ENCODE peak calls at places on chromosomes 3 and 15, in five cellular contexts. One of them, this sample, is unnamed.

GRCh38 chr3:61808526-61808925 is 247.2 kb downstream of the PTPRG start:
- DNase-seq in GM19239: no peak
- DNase-seq in A172: no peak
- DNase-seq in ecto neural progenitor cell: no peak
- DNase-seq in activated T-cell treated with anti-CD3 and anti-CD28 coated beads for 1 hour: no peak
- DNase-seq in this sample: no peak

GRCh38 chr15:70347766-70348558 is 250.2 kb upstream of the TLE3 start:
- DNase-seq in A172: no peak
- DNase-seq in ecto neural progenitor cell: no peak
- DNase-seq in GM19239: no peak
- DNase-seq in activated T-cell treated with anti-CD3 and anti-CD28 coated beads for 1 hour: no peak
- DNase-seq in this sample: peak; percentile 38

GRCh38 chr3:64824281-64824980 is 136.6 kb upstream of the ADAMTS9 start:
- DNase-seq in activated T-cell treated with anti-CD3 and anti-CD28 coated beads for 1 hour: no peak
- DNase-seq in GM19239: no peak
- DNase-seq in ecto neural progenitor cell: no peak
- DNase-seq in A172: no peak
- DNase-seq in this sample: no peak

GRCh38 chr3:48656061-48656840 is 6.4 kb downstream of the CELSR3 start:
- DNase-seq in activated T-cell treated with anti-CD3 and anti-CD28 coated beads for 1 hour: peak; percentile 77
- DNase-seq in GM19239: peak; percentile 95
- DNase-seq in A172: no peak
- DNase-seq in ecto neural progenitor cell: peak; percentile 95
- DNase-seq in this sample: no peak

GRCh38 chr15:67957435-67958139 is 96.5 kb upstream of the PIAS1 start:
- DNase-seq in GM19239: no peak
- DNase-seq in A172: no peak
- DNase-seq in activated T-cell treated with anti-CD3 and anti-CD28 coated beads for 1 hour: no peak
- DNase-seq in ecto neural progenitor cell: no peak
- DNase-seq in this sample: peak; percentile 38

GRCh38 chr3:36777424-36778218 is 13.3 kb upstream of the DCLK3 start:
- DNase-seq in activated T-cell treated with anti-CD3 and anti-CD28 coated beads for 1 hour: no peak
- DNase-seq in A172: no peak
- DNase-seq in ecto neural progenitor cell: no peak
- DNase-seq in GM19239: no peak
- DNase-seq in this sample: no peak

GRCh38 chr3:136750922-136751258 is 1.3 kb downstream of the STAG1 start:
- DNase-seq in GM19239: no peak
- DNase-seq in A172: peak; percentile 25
- DNase-seq in ecto neural progenitor cell: no peak
- DNase-seq in activated T-cell treated with anti-CD3 and anti-CD28 coated beads for 1 hour: no peak
- DNase-seq in this sample: no peak

GRCh38 chr3:171326717-171327440 is 133.3 kb downstream of the TNIK start:
- DNase-seq in activated T-cell treated with anti-CD3 and anti-CD28 coated beads for 1 hour: no peak
- DNase-seq in ecto neural progenitor cell: no peak
- DNase-seq in GM19239: no peak
- DNase-seq in A172: no peak
- DNase-seq in this sample: no peak

GRCh38 chr3:55061619-55062018 is 133.8 kb upstream of the LRTM1 start:
- DNase-seq in GM19239: no peak
- DNase-seq in ecto neural progenitor cell: no peak
- DNase-seq in A172: no peak
- DNase-seq in activated T-cell treated with anti-CD3 and anti-CD28 coated beads for 1 hour: no peak
- DNase-seq in this sample: no peak

GRCh38 chr15:39135989-39136388 is 444.9 kb upstream of the THBS1 start:
- DNase-seq in A172: peak; percentile 43
- DNase-seq in activated T-cell treated with anti-CD3 and anti-CD28 coated beads for 1 hour: no peak
- DNase-seq in GM19239: no peak
- DNase-seq in ecto neural progenitor cell: no peak
- DNase-seq in this sample: no peak

GRCh38 chr15:49137861-49138260 is 17.5 kb downstream of the COPS2 start:
- DNase-seq in ecto neural progenitor cell: no peak
- DNase-seq in A172: peak; percentile 14
- DNase-seq in activated T-cell treated with anti-CD3 and anti-CD28 coated beads for 1 hour: no peak
- DNase-seq in GM19239: no peak
- DNase-seq in this sample: no peak

GRCh38 chr15:90301901-90302300 is 36.4 kb downstream of the NGRN start:
- DNase-seq in activated T-cell treated with anti-CD3 and anti-CD28 coated beads for 1 hour: no peak
- DNase-seq in GM19239: no peak
- DNase-seq in A172: no peak
- DNase-seq in ecto neural progenitor cell: no peak
- DNase-seq in this sample: peak; percentile 32

GRCh38 chr15:39583586-39584265 is 2.8 kb downstream of the THBS1 start:
- DNase-seq in A172: peak; percentile 13
- DNase-seq in ecto neural progenitor cell: no peak
- DNase-seq in GM19239: no peak
- DNase-seq in activated T-cell treated with anti-CD3 and anti-CD28 coated beads for 1 hour: no peak
- DNase-seq in this sample: no peak

GRCh38 chr15:100718075-100718980 is 115.9 kb downstream of the ASB7 start:
- DNase-seq in A172: no peak
- DNase-seq in activated T-cell treated with anti-CD3 and anti-CD28 coated beads for 1 hour: no peak
- DNase-seq in GM19239: no peak
- DNase-seq in ecto neural progenitor cell: peak; percentile 23
- DNase-seq in this sample: peak; percentile 70

GRCh38 chr3:28980131-28980530 is 300.7 kb upstream of the RBMS3 start:
- DNase-seq in activated T-cell treated with anti-CD3 and anti-CD28 coated beads for 1 hour: no peak
- DNase-seq in A172: no peak
- DNase-seq in GM19239: no peak
- DNase-seq in ecto neural progenitor cell: no peak
- DNase-seq in this sample: no peak

GRCh38 chr3:23567917-23568316 is 237.8 kb upstream of the UBE2E1 start:
- DNase-seq in activated T-cell treated with anti-CD3 and anti-CD28 coated beads for 1 hour: no peak
- DNase-seq in ecto neural progenitor cell: no peak
- DNase-seq in GM19239: no peak
- DNase-seq in A172: peak; percentile 90
- DNase-seq in this sample: no peak

GRCh38 chr3:13563911-13564310 is 15.0 kb downstream of the FBLN2 start:
- DNase-seq in ecto neural progenitor cell: no peak
- DNase-seq in A172: no peak
- DNase-seq in GM19239: no peak
- DNase-seq in activated T-cell treated with anti-CD3 and anti-CD28 coated beads for 1 hour: no peak
- DNase-seq in this sample: no peak

GRCh38 chr3:172515130-172515918 is 7.9 kb downstream of the TNFSF10 start:
- DNase-seq in activated T-cell treated with anti-CD3 and anti-CD28 coated beads for 1 hour: no peak
- DNase-seq in GM19239: no peak
- DNase-seq in ecto neural progenitor cell: no peak
- DNase-seq in A172: no peak
- DNase-seq in this sample: no peak

GRCh38 chr3:103440539-103441113 is 1005.8 kb downstream of the ZPLD1 start:
- DNase-seq in activated T-cell treated with anti-CD3 and anti-CD28 coated beads for 1 hour: no peak
- DNase-seq in A172: peak; percentile 2
- DNase-seq in GM19239: peak; percentile 1
- DNase-seq in ecto neural progenitor cell: no peak
- DNase-seq in this sample: no peak

This sample was measured in osteocyte.